ENCODE peak calls at places on chromosomes 5 and 9, in seven cellular contexts. N is neuronal stem cell, K is trophoblast cell, R is H1, Z is IMR-90, B is mesenchymal stem cell, Y is H9. M is an unnamed sample.

GRCh38 chr5:122351416-122352157 is 39.5 kb downstream of the SNCAIP start:
- DNase-seq in N (no peak), K (no peak), R (no peak), Z (peak), B (peak), Y (no peak), M (peak)

GRCh38 chr9:97980918-97981827 is 2.0 kb upstream of the ANP32B start:
- DNase-seq in N (no peak), K (no peak), R (no peak), Z (no peak), B (no peak), Y (no peak), M (peak)

GRCh38 chr5:142316051-142316450 is 8.8 kb downstream of the SPRY4 start:
- DNase-seq in N (no peak), K (no peak), R (no peak), Z (peak), B (peak), Y (no peak), M (no peak)

GRCh38 chr9:130042406-130042930 is 521 bp downstream of the FNBP1 start:
- DNase-seq in N (peak), K (no peak), R (peak), Z (no peak), B (no peak), Y (peak), M (no peak)

GRCh38 chr9:101462558-101462957 is 27.0 kb upstream of the ALDOB start:
- DNase-seq in N (no peak), K (no peak), R (no peak), Z (peak), B (peak), Y (peak), M (peak)

GRCh38 chr9:18477719-18478118 is 3.8 kb downstream of the ADAMTSL1 start:
- DNase-seq in N (no peak), K (no peak), R (no peak), Z (no peak), B (no peak), Y (no peak), M (no peak)

GRCh38 chr5:122534829-122535228 is 222.8 kb downstream of the SNCAIP start:
- DNase-seq in N (no peak), K (no peak), R (no peak), Z (no peak), B (no peak), Y (no peak), M (no peak)

GRCh38 chr9:121197135-121197534 is 4.5 kb downstream of the RAB14 start:
- DNase-seq in N (no peak), K (no peak), R (no peak), Z (no peak), B (no peak), Y (no peak), M (no peak)

GRCh38 chr9:89808076-89808701 is 203.4 kb downstream of the GADD45G start:
- DNase-seq in N (no peak), K (no peak), R (peak), Z (no peak), B (peak), Y (no peak), M (no peak)

GRCh38 chr9:113979713-113980086 is 98.4 kb downstream of the AMBP start:
- DNase-seq in N (no peak), K (no peak), R (no peak), Z (peak), B (peak), Y (no peak), M (no peak)

GRCh38 chr5:35924950-35925722 is 13.3 kb downstream of the CAPSL start:
- DNase-seq in N (peak), K (peak), R (peak), Z (peak), B (peak), Y (peak), M (peak)

GRCh38 chr9:98229620-98230019 is 25.8 kb downstream of the TBC1D2 start:
- DNase-seq in N (no peak), K (no peak), R (no peak), Z (no peak), B (no peak), Y (no peak), M (no peak)

GRCh38 chr9:7790022-7790818 is 9.4 kb downstream of the DMAC1 start:
- DNase-seq in N (no peak), K (peak), R (no peak), Z (no peak), B (no peak), Y (no peak), M (no peak)

GRCh38 chr5:39256472-39256871 is 37.1 kb upstream of the FYB1 start:
- DNase-seq in N (no peak), K (peak), R (no peak), Z (peak), B (peak), Y (no peak), M (no peak)

GRCh38 chr5:75067434-75067833 is 15.1 kb upstream of the GCNT4 start:
- DNase-seq in N (no peak), K (no peak), R (no peak), Z (no peak), B (no peak), Y (no peak), M (no peak)

GRCh38 chr9:134317431-134318414 is 8.5 kb upstream of the RXRA start:
- DNase-seq in N (no peak), K (no peak), R (no peak), Z (peak), B (no peak), Y (no peak), M (no peak)

GRCh38 chr5:172417983-172418630 is 36.2 kb downstream of the SH3PXD2B start:
- DNase-seq in N (no peak), K (no peak), R (no peak), Z (peak), B (peak), Y (no peak), M (no peak)

GRCh38 chr5:150345716-150346115 is 11.8 kb upstream of the TCOF1 start:
- DNase-seq in N (no peak), K (no peak), R (no peak), Z (no peak), B (no peak), Y (no peak), M (no peak)

GRCh38 chr9:74817281-74818181 is 70.2 kb downstream of the TRPM6 start:
- DNase-seq in N (no peak), K (no peak), R (no peak), Z (no peak), B (no peak), Y (no peak), M (no peak)

GRCh38 chr5:158874814-158875213 is 224.9 kb downstream of the EBF1 start:
- DNase-seq in N (no peak), K (no peak), R (no peak), Z (no peak), B (peak), Y (no peak), M (no peak)

GRCh38 chr5:58184910-58185309 is 275.0 kb downstream of the PLK2 start:
- DNase-seq in N (no peak), K (no peak), R (no peak), Z (peak), B (peak), Y (no peak), M (no peak)
- H3K27ac ChIP-seq in N (no peak), K (no peak), R (no peak), Z (no peak), B (peak), Y (no peak), M (no peak)

GRCh38 chr9:124657526-124657925 is 113.6 kb downstream of the NR6A1 start:
- DNase-seq in N (no peak), K (no peak), R (no peak), Z (no peak), B (peak), Y (no peak), M (no peak)

GRCh38 chr9:124654431-124654830 is 116.7 kb downstream of the NR6A1 start:
- DNase-seq in N (no peak), K (no peak), R (no peak), Z (no peak), B (no peak), Y (no peak), M (no peak)

GRCh38 chr9:124652994-124653393 is 118.1 kb downstream of the NR6A1 start:
- DNase-seq in N (no peak), K (no peak), R (no peak), Z (no peak), B (no peak), Y (no peak), M (no peak)

GRCh38 chr9:124658165-124659017 is 112.7 kb downstream of the NR6A1 start:
- DNase-seq in N (peak), K (peak), R (no peak), Z (peak), B (peak), Y (peak), M (peak)

DNA sequence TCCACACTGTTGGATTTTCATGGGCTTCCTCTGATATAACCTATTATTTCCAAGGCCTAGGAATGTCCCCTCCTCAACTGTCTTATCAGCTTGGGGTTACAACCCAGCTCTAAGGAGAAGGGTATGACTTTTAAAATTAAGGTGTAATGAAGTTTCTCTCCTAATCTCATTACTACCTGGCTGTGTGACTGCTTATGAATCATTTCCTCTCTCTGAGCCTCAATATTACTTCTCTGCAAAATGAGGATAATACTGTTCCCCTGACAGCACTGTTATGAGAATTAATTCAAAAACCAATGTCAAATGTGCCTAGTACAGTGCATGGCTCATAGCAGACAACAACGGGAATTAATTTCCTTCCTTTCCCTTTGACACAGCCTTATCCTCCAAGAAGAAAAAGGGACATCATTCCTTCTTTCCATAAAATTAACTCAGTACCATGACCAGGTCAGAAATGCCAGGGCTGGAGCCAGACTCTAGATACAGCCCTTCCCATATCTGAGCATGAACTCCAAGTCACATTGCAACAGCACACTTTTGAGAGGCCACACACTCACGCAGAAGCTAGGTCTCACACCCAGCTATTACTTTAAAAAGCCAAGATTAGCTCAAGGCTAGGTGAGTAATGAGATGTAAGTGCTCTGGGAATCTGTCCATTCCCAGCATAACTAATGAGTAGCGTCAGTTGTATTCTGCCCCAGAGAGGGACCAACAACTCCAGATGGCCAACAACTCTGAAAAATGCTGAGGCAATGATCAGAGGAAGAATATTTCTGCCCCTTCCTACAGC is 118.7 kb downstream of the NR6A1 start:
- DNase-seq in N (no peak), K (peak), R (no peak), Z (peak), B (peak), Y (no peak), M (peak)
- H3K4ac ChIP-seq in N (no peak), K (no peak), R (no peak), Z (peak), B (no peak), Y (no peak), M (no peak)

GRCh38 chr5:9396285-9396770 is 149.5 kb downstream of the SEMA5A start:
- DNase-seq in N (no peak), K (no peak), R (no peak), Z (no peak), B (no peak), Y (no peak), M (no peak)

GRCh38 chr5:9395736-9396135 is 150.1 kb downstream of the SEMA5A start:
- DNase-seq in N (no peak), K (no peak), R (no peak), Z (peak), B (peak), Y (no peak), M (no peak)

GRCh38 chr5:9391080-9391479 is 154.8 kb downstream of the SEMA5A start:
- DNase-seq in N (no peak), K (no peak), R (no peak), Z (no peak), B (no peak), Y (no peak), M (no peak)

GRCh38 chr5:9392625-9393024 is 153.2 kb downstream of the SEMA5A start:
- DNase-seq in N (no peak), K (no peak), R (no peak), Z (peak), B (peak), Y (no peak), M (no peak)

DNA sequence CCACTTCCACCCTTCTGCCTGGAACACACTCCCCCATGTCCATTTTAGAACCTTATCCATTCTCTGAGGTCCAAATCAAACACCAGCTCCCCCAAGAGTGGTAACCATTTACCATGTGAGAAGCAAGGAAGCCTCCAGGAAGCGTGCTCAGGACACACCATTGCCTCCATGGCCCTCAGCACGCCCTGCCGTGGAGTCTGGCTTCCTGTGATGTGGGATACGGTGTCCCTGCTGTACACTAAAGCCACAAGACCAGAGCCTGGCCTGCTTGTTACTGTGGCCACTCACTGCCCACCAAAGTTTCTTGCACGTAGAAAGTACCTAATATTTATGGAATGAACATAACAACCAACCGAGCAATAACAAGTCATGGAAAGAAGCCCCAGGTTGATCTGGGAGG is 151.7 kb downstream of the SEMA5A start:
- DNase-seq in N (no peak), K (no peak), R (no peak), Z (no peak), B (no peak), Y (no peak), M (no peak)
- H3K4me2 ChIP-seq in N (no peak), K (no peak), R (no peak), Z (no peak), B (no peak), Y (no peak), M (no peak)

DNA sequence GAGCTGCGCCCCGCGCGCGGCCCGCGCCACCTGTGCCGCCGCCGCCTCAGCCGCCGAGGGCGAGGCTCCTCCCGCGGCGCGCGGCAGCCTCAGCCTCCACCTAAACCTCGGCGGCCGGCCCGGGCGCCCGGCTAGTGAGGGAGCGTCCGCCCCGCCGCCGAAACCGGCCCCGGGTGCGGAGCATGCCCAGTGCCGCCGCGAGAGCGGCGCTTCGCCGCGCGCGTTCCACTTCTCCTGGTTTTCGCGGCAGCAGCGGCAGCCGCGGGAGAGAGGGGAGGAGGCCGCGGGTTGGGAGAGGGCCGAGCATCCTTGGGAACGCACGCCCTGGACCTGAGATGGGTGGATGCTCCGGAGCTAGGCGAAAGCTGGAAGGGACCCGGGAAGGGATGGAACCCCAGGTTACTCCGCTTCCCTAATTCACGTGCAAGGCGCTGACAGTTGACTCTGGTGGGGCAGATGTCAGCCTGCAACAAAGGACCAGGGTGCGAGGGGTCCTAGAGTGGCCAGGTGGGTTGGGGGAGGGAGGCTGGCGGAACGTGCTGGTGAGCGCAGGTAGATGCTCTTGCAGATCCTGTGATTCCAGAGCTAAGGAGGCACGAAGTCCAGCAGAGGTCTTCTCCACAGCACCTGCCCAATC is at the start of gene CTNND2:
- DNase-seq in N (peak), K (peak), R (peak), Z (no peak), B (peak), Y (peak), M (peak)
- H3K27ac ChIP-seq in N (peak), K (no peak), R (no peak), Z (no peak), B (no peak), Y (no peak), M (no peak)

M was measured in mesendoderm.